ENCODE peak calls at places on chromosomes 13 and 19, in eight cellular contexts. One of them, this sample, is unnamed. For H3K4me1, the result is how much of the 10 kb centered on the place peaks cover.

GRCh38 chr19:41223431-41224234 is 4.6 kb downstream of the AXL start:
- DNase-seq in PC-3: peak
- DNase-seq in esophagus squamous epithelium: no peak
- DNase-seq in heart left ventricle: no peak
- DNase-seq in A549: peak
- DNase-seq in lower lobe of right lung: no peak
- DNase-seq in breast epithelium: no peak
- DNase-seq in fibroblast of lung: peak
- DNase-seq in this sample: peak

GRCh38 chr13:42832341-42833153 is 51.2 kb downstream of the FAM216B start:
- DNase-seq in PC-3: peak
- DNase-seq in esophagus squamous epithelium: no peak
- DNase-seq in heart left ventricle: no peak
- DNase-seq in A549: no peak
- DNase-seq in lower lobe of right lung: no peak
- DNase-seq in breast epithelium: no peak
- DNase-seq in fibroblast of lung: peak
- DNase-seq in this sample: peak

GRCh38 chr13:31885994-31886393 is 145.6 kb upstream of the FRY start:
- DNase-seq in PC-3: no peak
- DNase-seq in esophagus squamous epithelium: no peak
- DNase-seq in heart left ventricle: peak
- DNase-seq in A549: no peak
- DNase-seq in lower lobe of right lung: no peak
- DNase-seq in breast epithelium: no peak
- DNase-seq in fibroblast of lung: peak
- DNase-seq in this sample: no peak

GRCh38 chr13:111911141-111911720 is 155.7 kb upstream of the SOX1 start:
- DNase-seq in PC-3: no peak
- DNase-seq in esophagus squamous epithelium: no peak
- DNase-seq in heart left ventricle: no peak
- DNase-seq in A549: no peak
- DNase-seq in lower lobe of right lung: no peak
- DNase-seq in breast epithelium: no peak
- DNase-seq in fibroblast of lung: no peak
- DNase-seq in this sample: no peak

GRCh38 chr19:13099073-13099999 is 3.3 kb downstream of the LYL1 start:
- DNase-seq in PC-3: no peak
- DNase-seq in esophagus squamous epithelium: no peak
- DNase-seq in heart left ventricle: peak
- DNase-seq in A549: no peak
- DNase-seq in lower lobe of right lung: peak
- DNase-seq in breast epithelium: no peak
- DNase-seq in fibroblast of lung: no peak
- DNase-seq in this sample: no peak

GRCh38 chr13:39931505-39931904 is 276.0 kb downstream of the COG6 start:
- DNase-seq in PC-3: no peak
- DNase-seq in esophagus squamous epithelium: no peak
- DNase-seq in heart left ventricle: no peak
- DNase-seq in A549: no peak
- DNase-seq in lower lobe of right lung: no peak
- DNase-seq in breast epithelium: no peak
- DNase-seq in fibroblast of lung: no peak
- DNase-seq in this sample: no peak

GRCh38 chr19:41206456-41206855 is 12.6 kb upstream of the AXL start:
- DNase-seq in PC-3: no peak
- DNase-seq in esophagus squamous epithelium: no peak
- DNase-seq in heart left ventricle: no peak
- DNase-seq in A549: no peak
- DNase-seq in lower lobe of right lung: no peak
- DNase-seq in breast epithelium: no peak
- DNase-seq in fibroblast of lung: no peak
- DNase-seq in this sample: no peak

GRCh38 chr19:50959731-50960500 is 7.1 kb upstream of the KLK5 start:
- DNase-seq in PC-3: peak
- DNase-seq in esophagus squamous epithelium: no peak
- DNase-seq in heart left ventricle: no peak
- DNase-seq in A549: peak
- DNase-seq in lower lobe of right lung: no peak
- DNase-seq in breast epithelium: no peak
- DNase-seq in fibroblast of lung: no peak
- DNase-seq in this sample: no peak

GRCh38 chr13:35518337-35518736 is 41.8 kb upstream of the MAB21L1 start:
- DNase-seq in PC-3: no peak
- DNase-seq in esophagus squamous epithelium: no peak
- DNase-seq in heart left ventricle: no peak
- DNase-seq in A549: no peak
- DNase-seq in lower lobe of right lung: no peak
- DNase-seq in breast epithelium: no peak
- DNase-seq in fibroblast of lung: no peak
- DNase-seq in this sample: no peak

GRCh38 chr13:21897140-21897539 is 226.3 kb downstream of the FGF9 start:
- DNase-seq in PC-3: no peak
- DNase-seq in esophagus squamous epithelium: no peak
- DNase-seq in heart left ventricle: no peak
- DNase-seq in A549: no peak
- DNase-seq in lower lobe of right lung: no peak
- DNase-seq in breast epithelium: no peak
- DNase-seq in fibroblast of lung: no peak
- DNase-seq in this sample: no peak

GRCh38 chr19:7515471-7516226 is at the start of gene ZNF358:
- DNase-seq in PC-3: peak
- DNase-seq in esophagus squamous epithelium: no peak
- DNase-seq in heart left ventricle: peak
- DNase-seq in A549: peak
- DNase-seq in lower lobe of right lung: peak
- DNase-seq in breast epithelium: no peak
- DNase-seq in fibroblast of lung: peak
- DNase-seq in this sample: no peak

GRCh38 chr19:13544423-13544822 is 38.1 kb upstream of the CACNA1A start:
- DNase-seq in PC-3: no peak
- DNase-seq in esophagus squamous epithelium: no peak
- DNase-seq in heart left ventricle: no peak
- DNase-seq in A549: no peak
- DNase-seq in lower lobe of right lung: no peak
- DNase-seq in breast epithelium: no peak
- DNase-seq in fibroblast of lung: no peak
- DNase-seq in this sample: no peak

GRCh38 chr19:1133471-1133929 is 29.7 kb downstream of the GPX4 start:
- DNase-seq in PC-3: no peak
- DNase-seq in esophagus squamous epithelium: peak
- DNase-seq in heart left ventricle: no peak
- DNase-seq in A549: peak
- DNase-seq in lower lobe of right lung: peak
- DNase-seq in breast epithelium: no peak
- DNase-seq in fibroblast of lung: no peak
- DNase-seq in this sample: no peak

GRCh38 chr19:9878511-9879196 is 43.5 kb downstream of the PIN1 start:
- DNase-seq in PC-3: no peak
- DNase-seq in esophagus squamous epithelium: no peak
- DNase-seq in heart left ventricle: no peak
- DNase-seq in A549: no peak
- DNase-seq in lower lobe of right lung: no peak
- DNase-seq in breast epithelium: no peak
- DNase-seq in fibroblast of lung: no peak
- DNase-seq in this sample: no peak

GRCh38 chr13:44212633-44213387 is 160.8 kb upstream of the SERP2 start:
- DNase-seq in PC-3: no peak
- DNase-seq in esophagus squamous epithelium: no peak
- DNase-seq in heart left ventricle: no peak
- DNase-seq in A549: no peak
- DNase-seq in lower lobe of right lung: no peak
- DNase-seq in breast epithelium: no peak
- DNase-seq in fibroblast of lung: peak
- DNase-seq in this sample: peak

GRCh38 chr13:31437975-31438374 is 238.2 kb downstream of the B3GLCT start:
- DNase-seq in PC-3: no peak
- DNase-seq in esophagus squamous epithelium: no peak
- DNase-seq in heart left ventricle: no peak
- DNase-seq in A549: no peak
- DNase-seq in lower lobe of right lung: no peak
- DNase-seq in breast epithelium: no peak
- DNase-seq in fibroblast of lung: no peak
- DNase-seq in this sample: no peak

DNA sequence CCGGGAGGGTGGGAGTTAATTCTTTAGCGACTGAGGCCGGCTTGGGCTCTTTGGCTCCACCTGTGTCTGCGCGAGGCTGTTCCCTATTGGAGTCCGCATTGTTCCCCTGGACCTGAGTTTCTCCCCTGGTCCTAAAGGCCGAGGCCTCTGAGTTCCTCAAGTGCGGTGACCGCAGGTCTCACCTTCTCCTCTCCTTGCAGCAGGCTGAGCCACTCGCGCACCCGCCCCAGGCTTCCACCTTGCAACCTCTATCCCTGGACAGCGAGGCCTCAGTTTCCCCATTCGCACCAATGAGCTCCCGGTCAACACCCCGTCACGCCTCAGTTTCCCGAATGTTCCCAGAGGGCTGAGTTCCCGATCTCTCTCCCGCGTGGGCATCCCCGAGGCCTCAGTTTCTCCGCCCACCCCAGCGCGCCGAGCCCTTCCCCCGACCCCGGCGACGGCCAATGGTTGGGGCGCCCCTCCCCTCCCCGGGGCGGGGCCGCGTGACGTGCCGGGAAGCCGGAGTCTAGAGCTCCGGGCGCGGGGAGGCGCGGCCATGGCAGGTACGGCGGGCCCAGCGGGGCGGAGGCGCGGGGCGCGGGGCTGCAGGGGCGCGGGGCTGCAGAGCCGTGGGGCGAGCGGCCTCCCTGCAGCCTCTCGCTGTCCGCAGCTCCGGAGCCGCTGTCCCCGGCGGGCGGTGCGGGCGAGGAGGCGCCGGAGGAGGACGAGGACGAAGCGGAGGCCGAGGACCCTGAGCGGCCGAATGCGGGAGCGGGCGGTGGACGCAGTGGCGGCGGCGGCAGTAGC is at the start of gene MPND:
- DNase-seq in PC-3: peak
- DNase-seq in esophagus squamous epithelium: peak
- DNase-seq in heart left ventricle: peak
- DNase-seq in A549: peak
- DNase-seq in lower lobe of right lung: peak
- DNase-seq in breast epithelium: peak
- DNase-seq in fibroblast of lung: peak
- DNase-seq in this sample: peak
- TF ChIP-seq CTCF in PC-3: no peak
- TF ChIP-seq CTCF in esophagus squamous epithelium: peak
- TF ChIP-seq CTCF in heart left ventricle: no peak
- TF ChIP-seq CTCF in A549: no peak
- TF ChIP-seq CTCF in lower lobe of right lung: peak
- TF ChIP-seq CTCF in breast epithelium: no peak
- TF ChIP-seq CTCF in fibroblast of lung: peak
- TF ChIP-seq CTCF in this sample: no peak

DNA sequence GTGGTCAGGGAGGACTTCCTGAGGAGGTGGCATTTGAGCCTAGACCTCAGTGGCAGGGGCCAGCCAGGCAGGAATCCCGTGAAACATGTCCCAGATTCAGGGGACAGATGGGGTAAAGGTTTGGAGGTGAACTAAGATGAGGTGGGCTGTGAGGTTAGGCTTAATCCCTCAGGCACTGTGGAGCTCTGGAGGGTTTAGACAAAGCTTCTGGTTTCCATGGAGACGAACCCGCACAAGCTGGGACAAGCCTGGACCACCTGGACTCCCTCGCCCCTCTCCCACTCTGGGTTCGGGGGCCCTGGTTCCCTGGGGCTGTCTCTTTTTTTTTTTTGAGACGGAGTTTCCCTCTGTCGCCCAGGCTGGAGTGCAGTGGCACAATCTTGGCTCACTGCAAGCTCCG is 15.7 kb downstream of the TJP3 start:
- DNase-seq in PC-3: no peak
- DNase-seq in esophagus squamous epithelium: no peak
- DNase-seq in heart left ventricle: no peak
- DNase-seq in A549: no peak
- DNase-seq in lower lobe of right lung: no peak
- DNase-seq in breast epithelium: no peak
- DNase-seq in fibroblast of lung: no peak
- DNase-seq in this sample: no peak
- H3K4me1 ChIP-seq in PC-3: under half
- H3K4me1 ChIP-seq in esophagus squamous epithelium: under half
- H3K4me1 ChIP-seq in heart left ventricle: under half
- H3K4me1 ChIP-seq in A549: under half
- H3K4me1 ChIP-seq in lower lobe of right lung: under half
- H3K4me1 ChIP-seq in breast epithelium: under half
- H3K4me1 ChIP-seq in fibroblast of lung: under half
- H3K4me1 ChIP-seq in this sample: under half

GRCh38 chr19:35959040-35959967 is 23.1 kb downstream of the LRFN3 start:
- DNase-seq in PC-3: no peak
- DNase-seq in esophagus squamous epithelium: no peak
- DNase-seq in heart left ventricle: peak
- DNase-seq in A549: no peak
- DNase-seq in lower lobe of right lung: peak
- DNase-seq in breast epithelium: no peak
- DNase-seq in fibroblast of lung: no peak
- DNase-seq in this sample: no peak
- TF ChIP-seq CTCF in PC-3: no peak
- TF ChIP-seq CTCF in esophagus squamous epithelium: peak
- TF ChIP-seq CTCF in heart left ventricle: peak
- TF ChIP-seq CTCF in A549: peak
- TF ChIP-seq CTCF in lower lobe of right lung: peak
- TF ChIP-seq CTCF in breast epithelium: no peak
- TF ChIP-seq CTCF in fibroblast of lung: peak
- TF ChIP-seq CTCF in this sample: no peak

DNA sequence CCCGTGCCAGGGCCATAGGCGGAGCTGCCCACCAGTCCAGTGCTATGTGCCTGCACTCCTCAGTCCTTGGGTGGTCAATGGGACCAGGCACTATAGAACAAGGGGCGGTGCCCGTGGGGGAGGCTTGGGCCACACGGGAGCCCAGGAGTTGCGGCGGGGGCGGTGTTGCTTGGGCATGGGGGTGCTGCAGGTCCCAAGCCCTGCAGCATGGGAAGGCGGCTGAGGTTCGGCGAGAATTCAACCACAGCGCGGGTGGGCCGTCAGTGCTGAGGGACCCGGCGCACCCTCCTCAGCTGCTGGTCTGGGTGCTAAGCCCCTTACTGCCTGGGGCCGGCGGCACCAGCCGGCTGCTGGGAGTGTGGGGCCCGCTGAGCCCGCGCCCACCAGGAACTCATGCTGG is 242.2 kb upstream of the SGCG start:
- DNase-seq in PC-3: no peak
- DNase-seq in esophagus squamous epithelium: no peak
- DNase-seq in heart left ventricle: no peak
- DNase-seq in A549: no peak
- DNase-seq in lower lobe of right lung: no peak
- DNase-seq in breast epithelium: no peak
- DNase-seq in fibroblast of lung: no peak
- DNase-seq in this sample: no peak
- H3K4me1 ChIP-seq in PC-3: under half
- H3K4me1 ChIP-seq in esophagus squamous epithelium: under half
- H3K4me1 ChIP-seq in heart left ventricle: under half
- H3K4me1 ChIP-seq in A549: under half
- H3K4me1 ChIP-seq in lower lobe of right lung: under half
- H3K4me1 ChIP-seq in breast epithelium: under half
- H3K4me1 ChIP-seq in fibroblast of lung: under half
- H3K4me1 ChIP-seq in this sample: under half